ENCODE peak calls at places on chromosome 2, in nine cellular contexts. E, H, X, F, Z, G, V, B and D are unnamed samples.
A peak's percentile ranks its signal among the peaks of the same experiment; 100 is the strongest.

GRCh38 chr2:189210250-189211075 is 30.9 kb upstream of the COL5A2 start:
- DNase-seq in E (no peak), H (peak; percentile 96), X (no peak), F (peak; percentile 51), Z (no peak), G (no peak), V (peak; percentile 68), B (peak; percentile 43), D (no peak)

GRCh38 chr2:118123561-118124232 is 35.4 kb downstream of the INSIG2 start:
- DNase-seq in E (no peak), H (peak; percentile 96), X (no peak), F (peak; percentile 41), Z (no peak), G (no peak), V (peak; percentile 41), B (no peak), D (no peak)

GRCh38 chr2:160220545-160221009 is 20.5 kb upstream of the ITGB6 start:
- DNase-seq in E (peak; percentile 42), H (no peak), X (no peak), F (no peak), Z (no peak), G (no peak), V (no peak), B (no peak), D (no peak)

GRCh38 chr2:200788129-200788718 is 23.5 kb upstream of the BZW1 start:
- DNase-seq in E (no peak), H (peak; percentile 68), X (no peak), F (no peak), Z (no peak), G (no peak), V (no peak), B (no peak), D (no peak)

GRCh38 chr2:240322231-240322955 is 113.1 kb upstream of the GPC1 start:
- DNase-seq in E (no peak), H (peak; percentile 23), X (no peak), F (no peak), Z (no peak), G (no peak), V (no peak), B (no peak), D (no peak)

GRCh38 chr2:191738667-191739066 is 60.7 kb downstream of the NABP1 start:
- DNase-seq in E (no peak), H (no peak), X (no peak), F (no peak), Z (no peak), G (no peak), V (no peak), B (no peak), D (no peak)

GRCh38 chr2:195410272-195410671 is 246.8 kb upstream of the SLC39A10 start:
- DNase-seq in E (no peak), H (no peak), X (no peak), F (no peak), Z (no peak), G (no peak), V (no peak), B (no peak), D (no peak)

GRCh38 chr2:163471947-163472346 is 263.9 kb downstream of the FIGN start:
- DNase-seq in E (no peak), H (peak; percentile 36), X (no peak), F (no peak), Z (no peak), G (no peak), V (no peak), B (peak; percentile 13), D (no peak)

GRCh38 chr2:179532890-179533289 is 268.3 kb upstream of the SESTD1 start:
- DNase-seq in E (no peak), H (peak; percentile 13), X (no peak), F (no peak), Z (no peak), G (no peak), V (no peak), B (no peak), D (no peak)
- H3K27ac ChIP-seq in E (no peak overlapping the region), H (no peak overlapping the region), X (no peak overlapping the region), F (no peak overlapping the region), Z (no peak overlapping the region), G (no peak overlapping the region), V (no peak overlapping the region), B (no peak overlapping the region), D (no peak overlapping the region)

GRCh38 chr2:101741775-101742520 is 44.4 kb downstream of the MAP4K4 start:
- DNase-seq in E (no peak), H (no peak), X (no peak), F (no peak), Z (no peak), G (no peak), V (no peak), B (no peak), D (no peak)

GRCh38 chr2:101744832-101745231 is 47.3 kb downstream of the MAP4K4 start:
- DNase-seq in E (no peak), H (no peak), X (no peak), F (no peak), Z (no peak), G (peak; percentile 31), V (no peak), B (no peak), D (no peak)

GRCh38 chr2:101748000-101748399 is 50.5 kb downstream of the MAP4K4 start:
- DNase-seq in E (no peak), H (no peak), X (no peak), F (no peak), Z (no peak), G (peak; percentile 9), V (no peak), B (no peak), D (no peak)

GRCh38 chr2:101743288-101743687 is 45.8 kb downstream of the MAP4K4 start:
- DNase-seq in E (no peak), H (no peak), X (peak; percentile 27), F (no peak), Z (no peak), G (no peak), V (no peak), B (no peak), D (no peak)

DNA sequence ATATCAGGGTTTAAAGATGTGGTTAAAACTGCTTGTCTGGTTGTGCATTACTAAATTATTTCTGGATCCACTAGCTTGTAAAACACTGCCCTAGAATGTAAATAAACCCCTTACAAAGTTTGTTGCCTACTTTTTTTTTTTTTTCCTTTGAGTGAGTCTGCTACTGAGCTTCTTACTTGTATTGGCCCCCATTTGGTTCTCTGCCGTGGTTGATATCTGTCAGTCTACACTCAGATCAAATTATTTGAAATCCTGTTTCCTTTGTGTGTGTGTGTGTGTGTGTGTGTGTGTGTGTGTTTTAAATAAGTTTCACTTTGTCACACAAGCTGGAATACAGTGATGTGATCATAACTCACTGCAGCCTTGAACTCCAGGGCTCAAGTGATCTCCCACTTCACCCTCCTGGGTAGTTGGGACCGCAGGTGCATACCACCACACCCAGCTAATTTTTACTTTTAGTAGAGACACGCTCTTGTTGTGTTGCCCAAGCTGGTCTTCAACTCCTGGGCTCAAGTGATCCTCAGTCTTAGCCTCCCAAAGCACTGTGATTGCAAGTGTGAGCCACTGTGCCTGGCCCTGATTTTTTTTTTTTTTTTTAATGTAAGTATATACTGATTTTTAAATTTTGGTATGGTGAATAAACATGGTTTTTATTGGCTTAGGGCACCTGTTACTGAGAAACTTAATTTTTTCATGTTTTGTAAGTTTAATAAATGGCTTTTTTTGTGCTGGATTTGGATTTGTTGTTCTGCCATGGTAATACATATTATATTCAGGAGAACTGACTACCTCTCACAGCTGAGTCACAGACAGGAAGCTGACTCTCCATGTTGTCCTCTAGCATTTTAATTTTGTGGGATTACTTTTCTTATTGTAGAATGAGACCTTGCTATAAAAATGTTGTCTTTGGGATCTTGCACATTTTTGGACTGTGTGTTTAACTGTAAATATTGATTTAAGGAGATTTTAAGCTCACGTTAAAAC is 48.5 kb downstream of the MAP4K4 start:
- DNase-seq in E (no peak), H (peak; percentile 87), X (no peak), F (no peak), Z (no peak), G (peak; percentile 15), V (no peak), B (no peak), D (no peak)
- H3K27ac ChIP-seq in E (no peak overlapping the region), H (peak overlapping the region; percentile 79), X (no peak overlapping the region), F (peak overlapping the region; percentile 45), Z (peak overlapping the region; percentile 85), G (no peak overlapping the region), V (no peak overlapping the region), B (peak overlapping the region; percentile 34), D (peak overlapping the region; percentile 44)

GRCh38 chr2:65372619-65373018 is 59.8 kb downstream of the SPRED2 start:
- DNase-seq in E (no peak), H (no peak), X (no peak), F (no peak), Z (no peak), G (no peak), V (no peak), B (no peak), D (no peak)

GRCh38 chr2:65374999-65375398 is 57.4 kb downstream of the SPRED2 start:
- DNase-seq in E (no peak), H (no peak), X (no peak), F (no peak), Z (no peak), G (no peak), V (no peak), B (no peak), D (no peak)

GRCh38 chr2:65374555-65374954 is 57.8 kb downstream of the SPRED2 start:
- DNase-seq in E (no peak), H (no peak), X (no peak), F (no peak), Z (no peak), G (no peak), V (no peak), B (no peak), D (no peak)

GRCh38 chr2:65375723-65376122 is 56.7 kb downstream of the SPRED2 start:
- DNase-seq in E (no peak), H (no peak), X (no peak), F (no peak), Z (no peak), G (no peak), V (no peak), B (no peak), D (no peak)

DNA sequence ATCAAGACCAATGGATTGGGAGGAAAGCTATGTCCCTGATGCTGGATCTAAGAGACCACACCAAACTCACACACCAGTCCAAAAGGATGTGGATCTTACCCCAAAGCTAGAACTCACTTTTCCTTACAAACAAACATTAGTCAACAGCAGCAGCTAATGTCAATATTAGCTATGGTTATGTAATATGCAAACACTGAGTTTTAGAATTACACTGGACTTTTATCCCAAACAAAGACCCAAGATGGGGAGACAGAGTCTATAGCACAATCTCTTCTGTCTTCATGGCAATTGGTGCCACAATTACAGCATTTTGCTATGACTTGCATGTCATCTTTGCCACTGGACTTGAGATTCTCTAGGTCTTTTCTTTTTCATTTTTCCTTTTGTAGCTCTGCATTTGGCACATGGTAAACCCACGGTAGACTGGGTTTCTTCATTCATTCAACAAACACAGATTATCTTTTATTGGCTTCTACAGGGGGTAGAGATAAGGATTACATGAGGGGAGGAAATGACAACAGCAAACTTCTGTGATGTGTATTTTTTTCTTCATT is 59.0 kb downstream of the SPRED2 start:
- DNase-seq in E (no peak), H (no peak), X (no peak), F (no peak), Z (no peak), G (no peak), V (no peak), B (no peak), D (no peak)
- H3K27ac ChIP-seq in E (no peak overlapping the region), H (no peak overlapping the region), X (no peak overlapping the region), F (no peak overlapping the region), Z (no peak overlapping the region), G (no peak overlapping the region), V (no peak overlapping the region), B (no peak overlapping the region), D (no peak overlapping the region)

GRCh38 chr2:68438455-68439303 is 28.4 kb downstream of the FBXO48 start:
- DNase-seq in E (no peak), H (no peak), X (no peak), F (no peak), Z (no peak), G (peak; percentile 81), V (no peak), B (no peak), D (no peak)

GRCh38 chr2:68441994-68442322 is 25.1 kb downstream of the FBXO48 start:
- DNase-seq in E (no peak), H (no peak), X (no peak), F (no peak), Z (no peak), G (no peak), V (no peak), B (no peak), D (no peak)

GRCh38 chr2:68447118-68447517 is 20.0 kb downstream of the FBXO48 start:
- DNase-seq in E (no peak), H (no peak), X (no peak), F (no peak), Z (no peak), G (no peak), V (no peak), B (no peak), D (no peak)

GRCh38 chr2:68436270-68436669 is 30.8 kb downstream of the FBXO48 start:
- DNase-seq in E (no peak), H (peak; percentile 28), X (no peak), F (no peak), Z (no peak), G (no peak), V (no peak), B (no peak), D (no peak)

DNA sequence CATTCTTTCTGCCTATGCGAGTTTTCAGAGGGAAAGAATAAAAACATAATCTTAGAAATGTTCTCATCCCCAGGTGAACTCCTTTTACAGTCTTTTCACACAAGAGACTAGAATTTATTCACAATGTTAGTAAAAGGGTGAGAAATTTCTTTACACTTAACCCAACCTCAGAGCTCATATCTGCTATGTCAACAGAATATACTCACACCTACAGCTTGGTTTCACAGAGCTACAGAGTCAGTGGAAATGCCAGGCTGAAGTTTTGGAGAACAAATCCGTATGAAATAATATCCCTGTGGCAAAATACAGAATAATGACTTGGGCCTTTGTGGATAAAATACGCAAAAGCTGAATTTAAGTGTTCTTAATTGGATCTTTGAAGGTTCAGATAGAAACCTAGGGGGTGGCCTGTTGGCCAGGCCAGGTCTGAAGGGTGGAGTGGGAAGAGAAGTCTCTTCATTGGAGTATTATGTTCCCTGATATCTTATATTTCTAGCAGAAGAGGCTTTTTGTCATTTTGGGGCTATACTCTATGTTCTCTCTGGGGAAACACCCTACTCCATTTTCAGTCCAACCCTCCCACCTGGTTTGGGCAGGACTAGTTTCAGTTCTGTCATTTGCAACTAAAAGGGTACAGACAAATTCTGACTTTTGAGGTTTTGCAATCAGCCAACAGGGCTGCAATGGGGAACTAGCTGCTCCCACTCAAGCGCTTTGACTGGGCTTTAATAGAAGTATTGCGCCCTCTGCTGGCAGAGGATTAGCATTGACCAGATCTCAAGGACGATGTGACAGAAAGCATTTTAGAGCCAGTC is 25.7 kb downstream of the FBXO48 start:
- DNase-seq in E (peak; percentile 82), H (peak; percentile 93), X (peak; percentile 70), F (peak; percentile 89), Z (peak; percentile 74), G (peak; percentile 100), V (peak; percentile 81), B (peak; percentile 86), D (peak; percentile 16)
- H3K27ac ChIP-seq in E (no peak overlapping the region), H (no peak overlapping the region), X (no peak overlapping the region), F (peak overlapping the region; percentile 51), Z (peak overlapping the region; percentile 22), G (peak overlapping the region; percentile 94), V (no peak overlapping the region), B (peak overlapping the region; percentile 64), D (no peak overlapping the region)